ENCODE peak calls at places on chromosome X, in nine cellular contexts. F is lung; T is BE2C; C is psoas muscle; X is transverse colon; D is CD8-positive, alpha-beta memory T cell; P is heart right ventricle; N is lower lobe of right lung; H is hepatocyte. Z is an unnamed sample. For H3K27me3, the result is how much of the 10 kb centered on the place peaks cover.

GRCh38 chrX:111382277-111382676 is 29.7 kb downstream of the DCX start:
- DNase-seq in C (no peak), T (no peak), H (no peak), N (no peak), F (no peak), X (no peak), D (no peak), P (no peak), Z (no peak)

GRCh38 chrX:80812176-80812575 is 2.5 kb upstream of the BRWD3 start:
- DNase-seq in H (peak), T (peak), F (no peak), P (peak), D (peak), C (no peak), N (peak), X (peak), Z (no peak)

GRCh38 chrX:109632906-109633504 is 8.0 kb upstream of the KCNE5 start:
- DNase-seq in C (no peak), X (no peak), H (peak), F (no peak), D (no peak), T (peak), P (no peak), N (no peak), Z (peak)

GRCh38 chrX:10794203-10794630 is 173.8 kb upstream of the MID1 start:
- DNase-seq in T (no peak), N (no peak), H (peak), F (no peak), C (no peak), P (no peak), X (no peak), D (no peak), Z (peak)

GRCh38 chrX:37926700-37927099 is 79.3 kb upstream of the DYNLT3 start:
- DNase-seq in H (peak), C (no peak), T (no peak), P (no peak), F (no peak), D (no peak), X (no peak), N (no peak), Z (peak)

GRCh38 chrX:153374426-153374825 is 26.7 kb downstream of the PNMA6E start:
- DNase-seq in T (no peak), F (no peak), C (no peak), N (no peak), X (no peak), H (no peak), D (no peak), P (no peak), Z (no peak)

GRCh38 chrX:6917666-6918065 is 229.8 kb upstream of the STS start:
- DNase-seq in X (no peak), C (no peak), N (no peak), D (no peak), F (no peak), H (no peak), P (no peak), T (no peak), Z (no peak)

GRCh38 chrX:111349098-111349497 is 62.9 kb downstream of the DCX start:
- DNase-seq in X (no peak), N (no peak), D (no peak), P (no peak), H (no peak), C (peak), T (no peak), F (no peak), Z (no peak)

GRCh38 chrX:140672840-140673731 is 36.5 kb upstream of the LINC00632 start:
- DNase-seq in N (no peak), T (no peak), H (peak), C (no peak), X (no peak), P (no peak), D (no peak), F (no peak), Z (no peak)

GRCh38 chrX:47264507-47265173 is 31.8 kb downstream of the USP11 start:
- DNase-seq in P (no peak), H (no peak), F (no peak), T (no peak), X (no peak), D (no peak), N (no peak), C (no peak), Z (peak)

GRCh38 chrX:21725498-21725897 is 32.4 kb downstream of the SMPX start:
- DNase-seq in D (no peak), T (peak), P (no peak), X (no peak), C (no peak), F (no peak), H (peak), N (no peak), Z (peak)

GRCh38 chrX:100995469-100995868 is 26.0 kb downstream of the ARL13A start:
- DNase-seq in T (no peak), C (no peak), N (no peak), D (no peak), F (no peak), H (peak), X (no peak), P (no peak), Z (peak)

GRCh38 chrX:148530464-148531077 is 30.2 kb downstream of the AFF2 start:
- DNase-seq in F (no peak), D (no peak), T (no peak), N (no peak), P (no peak), X (no peak), C (no peak), H (peak), Z (peak)

GRCh38 chrX:135973025-135973547 is 702 bp downstream of the MMGT1 start:
- DNase-seq in H (peak), C (no peak), D (no peak), N (no peak), P (no peak), F (no peak), X (peak), T (no peak), Z (peak)

GRCh38 chrX:139881130-139881529 is 51.7 kb downstream of the ATP11C start:
- DNase-seq in F (no peak), C (no peak), D (no peak), N (no peak), T (peak), P (no peak), H (no peak), X (no peak), Z (peak)

GRCh38 chrX:150482537-150483217 is 85.7 kb upstream of the MTM1 start:
- DNase-seq in C (no peak), T (no peak), P (no peak), N (no peak), F (no peak), X (no peak), D (no peak), H (peak), Z (peak)

GRCh38 chrX:150696836-150697235 is 3.6 kb downstream of the MTMR1 start:
- DNase-seq in C (no peak), F (no peak), H (no peak), P (no peak), X (no peak), T (no peak), D (no peak), N (no peak), Z (no peak)

GRCh38 chrX:107429090-107429489 is 20.4 kb upstream of the FRMPD3 start:
- DNase-seq in N (no peak), X (peak), H (no peak), D (no peak), P (no peak), T (peak), F (no peak), C (no peak), Z (peak)

GRCh38 chrX:119228506-119229290 is 7.4 kb upstream of the PGRMC1 start:
- DNase-seq in X (no peak), H (peak), P (no peak), F (no peak), N (no peak), C (no peak), D (no peak), T (no peak), Z (peak)

GRCh38 chrX:130085551-130085986 is 24.7 kb downstream of the ELF4 start:
- DNase-seq in X (no peak), D (no peak), C (peak), N (no peak), P (peak), H (no peak), T (no peak), F (no peak), Z (no peak)

GRCh38 chrX:131792356-131792749 is 230.7 kb upstream of the STK26 start:
- DNase-seq in N (no peak), H (no peak), P (peak), T (no peak), C (peak), F (peak), D (no peak), X (peak), Z (no peak)

GRCh38 chrX:101257448-101258259 is 33.5 kb downstream of the TAF7L start:
- DNase-seq in T (no peak), C (no peak), X (no peak), D (no peak), N (no peak), H (no peak), F (no peak), P (no peak), Z (no peak)

GRCh38 chrX:12955882-12956703 is 18.8 kb upstream of the TMSB4X start:
- DNase-seq in P (peak), N (peak), H (peak), C (peak), F (peak), D (peak), T (peak), X (peak), Z (peak)

GRCh38 chrX:41333744-41333993 is 293 bp upstream of the DDX3X start:
- DNase-seq in D (no peak), T (no peak), P (peak), X (no peak), N (no peak), F (peak), H (peak), C (no peak), Z (peak)

GRCh38 chrX:109352121-109352556 is 129.7 kb downstream of the GUCY2F start:
- DNase-seq in X (no peak), D (no peak), C (peak), N (peak), H (peak), P (peak), T (no peak), F (peak), Z (no peak)

GRCh38 chrX:136193771-136194170 is 46.4 kb downstream of the FHL1 start:
- DNase-seq in C (peak), D (no peak), X (no peak), H (no peak), T (no peak), P (no peak), F (no peak), N (no peak), Z (no peak)

DNA sequence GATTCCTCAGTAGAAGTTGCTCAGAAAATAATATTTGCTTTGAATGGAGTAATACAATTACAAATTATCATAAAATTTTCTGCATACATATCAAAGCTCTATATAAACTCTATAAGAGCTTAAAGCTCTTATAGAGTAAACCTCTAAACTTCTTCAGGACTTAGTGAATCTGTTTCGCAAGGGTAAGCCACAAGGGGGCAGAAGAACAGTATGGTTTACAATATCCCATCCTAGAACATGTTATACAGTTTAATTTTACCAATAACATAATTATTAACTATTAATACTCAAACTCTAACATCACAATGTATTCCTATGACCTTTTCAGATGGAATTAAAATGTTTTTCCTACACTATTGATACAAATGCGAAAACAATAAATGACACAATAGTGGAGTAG is 33.8 kb upstream of the SPANXN1 start:
- DNase-seq in N (no peak), X (no peak), T (no peak), F (no peak), C (no peak), D (no peak), H (peak), P (no peak), Z (peak)
- H3K27me3 ChIP-seq in N (under half), X (under half), T (under half), F (under half), C (under half), D (under half), H (under half), P (under half), Z (under half)

GRCh38 chrX:69214463-69214862 is 49.2 kb upstream of the PJA1 start:
- DNase-seq in C (no peak), X (no peak), N (no peak), P (no peak), F (no peak), H (no peak), T (no peak), D (no peak), Z (no peak)
- H3K27me3 ChIP-seq in C (under half), X (under half), N (under half), P (under half), F (under half), H (under half), T (under half), D (under half), Z (under half)

GRCh38 chrX:132807411-132808030 is 150.9 kb downstream of the HS6ST2 start:
- DNase-seq in H (no peak), P (no peak), F (no peak), X (no peak), T (no peak), D (no peak), N (no peak), C (no peak), Z (no peak)
- H3K27me3 ChIP-seq in H (under half), P (under half), F (under half), X (under half), T (under half), D (under half), N (under half), C (under half), Z (under half)

GRCh38 chrX:31168596-31168995 is 96.8 kb upstream of the FTHL17 start:
- DNase-seq in F (no peak), C (no peak), T (no peak), X (no peak), D (no peak), H (no peak), P (no peak), N (no peak), Z (no peak)
- H3K27me3 ChIP-seq in F (under half), C (under half), T (under half), X (under half), D (under half), H (under half), P (under half), N (under half), Z (under half)

DNA sequence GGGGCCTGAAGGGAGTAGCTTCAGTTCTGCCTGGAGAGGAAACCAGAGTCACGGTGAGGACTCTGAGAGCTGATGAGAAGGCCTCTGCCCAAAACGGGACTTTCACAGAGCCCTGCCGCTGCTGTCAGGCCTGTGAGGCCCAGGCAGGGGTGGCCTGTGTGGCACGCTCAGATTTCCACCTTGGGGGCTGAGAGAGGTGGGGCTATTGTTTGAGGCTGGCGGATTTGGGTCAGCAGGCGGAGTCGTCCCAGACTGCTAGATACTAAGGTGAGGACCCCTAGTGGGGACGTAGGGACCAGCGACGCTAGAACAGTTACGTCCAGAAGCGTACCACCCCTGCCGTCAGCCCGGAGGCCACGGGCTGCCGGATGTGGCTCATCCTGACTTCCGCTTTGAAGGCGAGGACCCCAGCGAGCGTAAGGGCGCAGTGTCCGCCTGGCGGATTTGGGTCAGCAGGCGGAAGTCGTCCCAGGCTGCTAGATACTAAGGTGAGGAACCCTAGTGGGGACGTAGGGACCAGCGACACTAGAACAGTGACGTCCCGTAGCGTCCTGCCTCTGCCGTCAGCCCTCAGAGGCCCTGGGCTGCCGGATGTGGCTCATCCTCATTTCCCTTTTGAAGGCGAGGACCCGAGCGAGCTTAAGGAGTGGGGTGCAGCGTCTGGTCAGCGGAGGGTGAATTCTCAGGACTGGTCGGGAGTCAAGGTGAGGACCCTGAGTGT is at the start of gene MAGEB1:
- DNase-seq in F (no peak), H (no peak), P (no peak), C (no peak), T (no peak), X (no peak), N (no peak), D (no peak), Z (no peak)
- H3K27me3 ChIP-seq in F (under half), H (under half), P (under half), C (under half), T (under half), X (under half), N (under half), D (under half), Z (under half)

GRCh38 chrX:39654183-39654925 is 443.4 kb downstream of the BCOR start:
- DNase-seq in X (no peak), C (no peak), N (no peak), P (no peak), F (no peak), T (no peak), D (no peak), H (no peak), Z (no peak)
- H3K27me3 ChIP-seq in X (under half), C (under half), N (under half), P (under half), F (under half), T (under half), D (under half), H (under half), Z (under half)

DNA sequence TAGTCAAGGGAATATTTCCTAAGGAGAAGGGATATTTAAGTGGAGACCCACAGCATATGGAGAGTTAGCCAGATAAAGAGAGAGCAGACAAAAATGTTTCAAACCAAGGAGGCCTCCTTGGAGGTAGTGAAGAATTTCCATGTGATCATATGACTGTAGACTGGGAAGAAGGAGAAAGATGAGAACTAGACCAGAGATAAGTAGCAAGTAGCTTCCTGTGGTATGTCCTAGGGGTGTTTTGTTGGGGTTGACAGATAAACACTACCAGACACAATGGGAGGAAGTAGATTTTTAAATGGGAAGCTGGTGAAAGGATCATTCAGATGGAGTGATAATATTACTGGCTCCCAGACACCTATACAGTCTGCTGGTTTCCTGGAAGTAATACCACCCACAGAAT is 13.6 kb downstream of the SYAP1 start:
- DNase-seq in D (no peak), T (no peak), F (no peak), H (no peak), N (no peak), P (no peak), C (no peak), X (no peak), Z (no peak)
- H3K27me3 ChIP-seq in D (under half), T (under half), F (under half), H (under half), N (under half), P (under half), C (under half), X (under half), Z (under half)

GRCh38 chrX:1006156-1006730 is 206.2 kb downstream of the CRLF2 start:
- DNase-seq in P (no peak), D (no peak), H (no peak), N (peak), F (no peak), X (no peak), T (no peak), C (no peak), Z (no peak)

GRCh38 chrX:997631-998137 is 214.8 kb downstream of the CRLF2 start:
- DNase-seq in F (no peak), C (peak), H (no peak), T (no peak), X (no peak), D (no peak), N (no peak), P (no peak), Z (no peak)

GRCh38 chrX:1002611-1003010 is 209.8 kb downstream of the CRLF2 start:
- DNase-seq in F (no peak), N (peak), H (no peak), X (no peak), D (no peak), P (no peak), T (no peak), C (no peak), Z (no peak)
- H3K27me3 ChIP-seq in F (under half), N (under half), H (under half), X (under half), D (under half), P (under half), T (under half), C (under half), Z (under half)